ENCODE peak calls at places on chromosomes 1 and 21, in four cellular contexts. One of them, this sample, is unnamed.

GRCh38 chr1:106978477-106979322 is 77.8 kb upstream of the PRMT6 start:
- DNase-seq in stimulated activated naive CD8-positive, alpha-beta T cell treated with anti-CD3 and anti-CD28 coated beads, Interleukin-15, Interleukin-2, amounts not matched to agents 100 U/mL and 50 U/mL, for 24 hours: no peak
- DNase-seq in LHCN-M2: no peak
- DNase-seq in A172: no peak
- DNase-seq in this sample: peak; percentile 79

GRCh38 chr1:177274687-177275211 is 104.0 kb downstream of the BRINP2 start:
- DNase-seq in stimulated activated naive CD8-positive, alpha-beta T cell treated with anti-CD3 and anti-CD28 coated beads, Interleukin-15, Interleukin-2, amounts not matched to agents 100 U/mL and 50 U/mL, for 24 hours: no peak
- DNase-seq in LHCN-M2: peak; percentile 85
- DNase-seq in A172: no peak
- DNase-seq in this sample: peak; percentile 74

GRCh38 chr21:39381009-39381408 is 32.1 kb upstream of the HMGN1 start:
- DNase-seq in stimulated activated naive CD8-positive, alpha-beta T cell treated with anti-CD3 and anti-CD28 coated beads, Interleukin-15, Interleukin-2, amounts not matched to agents 100 U/mL and 50 U/mL, for 24 hours: peak; percentile 14
- DNase-seq in LHCN-M2: no peak
- DNase-seq in A172: peak; percentile 21
- DNase-seq in this sample: peak; percentile 39

GRCh38 chr21:24045775-24046215 is 1561.5 kb downstream of the MRPL39 start:
- DNase-seq in stimulated activated naive CD8-positive, alpha-beta T cell treated with anti-CD3 and anti-CD28 coated beads, Interleukin-15, Interleukin-2, amounts not matched to agents 100 U/mL and 50 U/mL, for 24 hours: peak; percentile 23
- DNase-seq in LHCN-M2: no peak
- DNase-seq in A172: peak; percentile 40
- DNase-seq in this sample: peak; percentile 90

GRCh38 chr1:246184503-246184902 is 322.6 kb downstream of the SMYD3 start:
- DNase-seq in stimulated activated naive CD8-positive, alpha-beta T cell treated with anti-CD3 and anti-CD28 coated beads, Interleukin-15, Interleukin-2, amounts not matched to agents 100 U/mL and 50 U/mL, for 24 hours: no peak
- DNase-seq in LHCN-M2: no peak
- DNase-seq in A172: no peak
- DNase-seq in this sample: no peak

GRCh38 chr21:42469272-42469671 is 26.8 kb downstream of the RSPH1 start:
- DNase-seq in stimulated activated naive CD8-positive, alpha-beta T cell treated with anti-CD3 and anti-CD28 coated beads, Interleukin-15, Interleukin-2, amounts not matched to agents 100 U/mL and 50 U/mL, for 24 hours: no peak
- DNase-seq in LHCN-M2: no peak
- DNase-seq in A172: no peak
- DNase-seq in this sample: no peak

GRCh38 chr1:58816747-58817221 is 32.9 kb upstream of the JUN start:
- DNase-seq in stimulated activated naive CD8-positive, alpha-beta T cell treated with anti-CD3 and anti-CD28 coated beads, Interleukin-15, Interleukin-2, amounts not matched to agents 100 U/mL and 50 U/mL, for 24 hours: no peak
- DNase-seq in LHCN-M2: peak; percentile 23
- DNase-seq in A172: no peak
- DNase-seq in this sample: peak; percentile 33

GRCh38 chr1:19209439-19209989 is 552 bp downstream of the UBR4 start:
- DNase-seq in stimulated activated naive CD8-positive, alpha-beta T cell treated with anti-CD3 and anti-CD28 coated beads, Interleukin-15, Interleukin-2, amounts not matched to agents 100 U/mL and 50 U/mL, for 24 hours: peak; percentile 82
- DNase-seq in LHCN-M2: peak; percentile 42
- DNase-seq in A172: peak; percentile 26
- DNase-seq in this sample: peak; percentile 5

GRCh38 chr21:32814528-32814927 is 43.0 kb upstream of the PAXBP1 start:
- DNase-seq in stimulated activated naive CD8-positive, alpha-beta T cell treated with anti-CD3 and anti-CD28 coated beads, Interleukin-15, Interleukin-2, amounts not matched to agents 100 U/mL and 50 U/mL, for 24 hours: no peak
- DNase-seq in LHCN-M2: no peak
- DNase-seq in A172: no peak
- DNase-seq in this sample: no peak

GRCh38 chr1:60765204-60765603 is 317.2 kb upstream of the NFIA start:
- DNase-seq in stimulated activated naive CD8-positive, alpha-beta T cell treated with anti-CD3 and anti-CD28 coated beads, Interleukin-15, Interleukin-2, amounts not matched to agents 100 U/mL and 50 U/mL, for 24 hours: no peak
- DNase-seq in LHCN-M2: peak; percentile 35
- DNase-seq in A172: no peak
- DNase-seq in this sample: peak; percentile 71

This sample was measured in PC-3.